ENCODE peak calls at places on chromosome 10, in four cellular contexts. D is adrenal gland, E is neural crest cell, Z is mesothelial cell of epicardium. T is an unnamed sample.

GRCh38 chr10:9097206-9097990 is 1042.9 kb downstream of the GATA3 start:
- DNase-seq in D (no peak), Z (no peak), E (no peak), T (no peak)

GRCh38 chr10:110827410-110827809 is 44.3 kb upstream of the PDCD4 start:
- DNase-seq in E (no peak), D (no peak), Z (no peak), T (no peak)

GRCh38 chr10:29949411-29950011 is 109.9 kb downstream of the JCAD start:
- DNase-seq in D (peak), E (no peak), Z (no peak), T (no peak)

GRCh38 chr10:23253780-23254179 is 61.7 kb downstream of the PTF1A start:
- DNase-seq in D (no peak), E (no peak), Z (no peak), T (no peak)

GRCh38 chr10:77604941-77605351 is 32.7 kb downstream of the KCNMA1 start:
- DNase-seq in Z (no peak), D (no peak), E (no peak), T (no peak)

GRCh38 chr10:114868801-114869200 is 47.2 kb downstream of the FHIP2A start:
- DNase-seq in Z (no peak), D (no peak), E (no peak), T (no peak)

GRCh38 chr10:6399241-6399701 is 180.8 kb downstream of the PRKCQ start:
- DNase-seq in Z (no peak), E (no peak), D (no peak), T (no peak)

GRCh38 chr10:58137813-58138212 is 129.9 kb downstream of the IPMK start:
- DNase-seq in D (no peak), Z (no peak), E (no peak), T (no peak)

GRCh38 chr10:52984169-52984568 is 211.6 kb upstream of the MBL2 start:
- DNase-seq in D (no peak), Z (no peak), E (no peak), T (no peak)

GRCh38 chr10:77195101-77195500 is 442.5 kb downstream of the KCNMA1 start:
- DNase-seq in Z (no peak), D (no peak), E (no peak), T (peak)

GRCh38 chr10:106214243-106214642 is 950.3 kb downstream of the SORCS1 start:
- DNase-seq in D (no peak), Z (no peak), E (no peak), T (no peak)

GRCh38 chr10:106213493-106213892 is 951.0 kb downstream of the SORCS1 start:
- DNase-seq in E (no peak), D (no peak), Z (no peak), T (no peak)

GRCh38 chr10:106217627-106218026 is 946.9 kb downstream of the SORCS1 start:
- DNase-seq in D (no peak), Z (no peak), E (no peak), T (no peak)

DNA sequence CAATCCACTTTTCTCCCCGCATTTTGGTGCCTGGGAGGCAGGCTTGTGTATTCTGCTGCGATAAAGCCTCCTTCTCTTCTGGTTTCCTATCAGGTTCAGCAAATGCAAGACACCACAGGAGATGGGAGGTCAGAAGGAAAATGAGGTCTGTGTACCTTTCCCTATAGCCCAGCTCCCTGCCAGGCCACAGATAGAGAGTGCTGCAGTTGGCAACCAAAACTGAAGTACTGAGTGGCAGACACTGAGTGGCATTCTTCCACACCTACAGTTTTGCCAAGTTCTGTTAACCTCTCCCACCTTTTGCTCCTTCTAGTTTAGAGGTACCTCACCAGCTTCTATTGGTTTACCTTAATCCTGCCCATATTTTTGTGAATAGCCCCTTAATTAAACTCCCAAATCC is 948.4 kb downstream of the SORCS1 start:
- DNase-seq in Z (no peak), D (no peak), E (no peak), T (no peak)
- TF ChIP-seq CTCF in Z (no peak), D (no peak), E (no peak), T (no peak)

DNA sequence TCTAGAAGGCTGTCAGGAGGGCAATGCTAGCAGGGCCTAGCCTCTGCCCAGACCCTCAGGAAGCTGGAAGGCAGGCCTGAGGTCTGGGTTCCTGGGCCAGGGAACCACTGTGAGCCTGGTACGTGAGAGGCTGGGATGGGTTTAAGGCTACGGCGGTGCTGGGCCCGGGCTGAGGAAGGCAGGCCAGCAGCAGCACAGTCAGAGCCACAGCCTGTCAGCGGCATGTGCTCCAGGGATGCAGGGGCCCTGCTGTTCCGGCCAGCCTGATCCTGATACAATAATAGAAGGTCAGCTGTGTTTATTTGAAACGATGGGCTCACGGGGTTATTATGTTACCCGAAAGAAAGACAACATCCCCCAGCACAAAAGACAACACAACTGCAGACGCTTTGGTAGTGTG is 94.9 kb downstream of the COL13A1 start:
- DNase-seq in E (no peak), D (no peak), Z (no peak), T (no peak)
- TF ChIP-seq CTCF in E (no peak), D (no peak), Z (no peak), T (no peak)

DNA sequence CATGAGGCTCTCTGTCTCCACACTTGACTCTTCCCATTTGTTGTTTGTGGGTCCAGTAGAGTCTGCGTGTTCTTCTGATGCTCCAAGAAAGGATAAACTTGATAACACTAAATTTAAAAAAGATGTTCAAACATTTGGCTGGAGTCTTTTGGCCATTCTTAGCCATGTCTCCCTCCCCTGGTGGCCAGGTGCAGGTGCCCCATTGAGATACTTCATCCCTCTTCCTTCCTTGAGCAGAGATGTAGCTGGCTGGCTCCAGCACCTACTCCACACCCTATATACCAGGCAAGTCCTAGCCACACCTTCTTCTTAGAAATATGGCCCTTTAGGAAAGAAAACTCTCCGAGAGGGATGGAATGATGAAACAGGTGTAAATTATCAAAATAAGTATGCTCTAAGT is 103.2 kb upstream of the GJD4 start:
- DNase-seq in E (no peak), Z (no peak), D (no peak), T (no peak)
- TF ChIP-seq CTCF in E (no peak), Z (no peak), D (peak), T (no peak)

GRCh38 chr10:74140553-74140952 is 10.1 kb downstream of the AP3M1 start:
- DNase-seq in D (no peak), Z (no peak), E (no peak), T (no peak)
- TF ChIP-seq CTCF in D (no peak), Z (no peak), E (no peak), T (no peak)

DNA sequence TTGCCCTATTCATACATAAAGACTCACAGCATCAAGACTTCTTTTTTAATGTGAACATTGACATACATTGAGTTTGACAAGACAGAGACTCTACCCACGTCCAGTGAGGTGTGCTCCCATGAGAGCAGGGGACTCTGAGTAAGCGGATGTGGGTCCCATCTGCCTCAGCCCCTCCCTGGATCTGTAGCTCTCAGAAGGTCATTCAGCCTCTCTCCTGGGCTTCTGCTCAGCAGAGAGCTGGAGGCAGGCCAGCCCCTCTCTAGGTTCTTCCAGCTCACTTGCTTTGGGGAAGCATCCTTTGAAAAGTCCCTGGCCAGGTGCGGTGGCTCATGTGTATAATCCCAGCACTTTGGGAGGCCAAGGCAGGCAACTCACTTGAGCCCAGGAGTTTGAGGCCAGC is 146.9 kb upstream of the ZMIZ1 start:
- DNase-seq in Z (no peak), D (no peak), E (no peak), T (no peak)
- TF ChIP-seq CTCF in Z (no peak), D (no peak), E (no peak), T (no peak)

GRCh38 chr10:48548531-48549135 is 56.2 kb downstream of the ARHGAP22 start:
- DNase-seq in E (no peak), Z (no peak), D (no peak), T (no peak)

GRCh38 chr10:48545462-48546145 is 59.3 kb downstream of the ARHGAP22 start:
- DNase-seq in Z (no peak), E (no peak), D (peak), T (no peak)

GRCh38 chr10:48547981-48548380 is 56.9 kb downstream of the ARHGAP22 start:
- DNase-seq in E (no peak), Z (no peak), D (no peak), T (no peak)

GRCh38 chr10:48549236-48549635 is 55.6 kb downstream of the ARHGAP22 start:
- DNase-seq in D (no peak), E (no peak), Z (no peak), T (no peak)

DNA sequence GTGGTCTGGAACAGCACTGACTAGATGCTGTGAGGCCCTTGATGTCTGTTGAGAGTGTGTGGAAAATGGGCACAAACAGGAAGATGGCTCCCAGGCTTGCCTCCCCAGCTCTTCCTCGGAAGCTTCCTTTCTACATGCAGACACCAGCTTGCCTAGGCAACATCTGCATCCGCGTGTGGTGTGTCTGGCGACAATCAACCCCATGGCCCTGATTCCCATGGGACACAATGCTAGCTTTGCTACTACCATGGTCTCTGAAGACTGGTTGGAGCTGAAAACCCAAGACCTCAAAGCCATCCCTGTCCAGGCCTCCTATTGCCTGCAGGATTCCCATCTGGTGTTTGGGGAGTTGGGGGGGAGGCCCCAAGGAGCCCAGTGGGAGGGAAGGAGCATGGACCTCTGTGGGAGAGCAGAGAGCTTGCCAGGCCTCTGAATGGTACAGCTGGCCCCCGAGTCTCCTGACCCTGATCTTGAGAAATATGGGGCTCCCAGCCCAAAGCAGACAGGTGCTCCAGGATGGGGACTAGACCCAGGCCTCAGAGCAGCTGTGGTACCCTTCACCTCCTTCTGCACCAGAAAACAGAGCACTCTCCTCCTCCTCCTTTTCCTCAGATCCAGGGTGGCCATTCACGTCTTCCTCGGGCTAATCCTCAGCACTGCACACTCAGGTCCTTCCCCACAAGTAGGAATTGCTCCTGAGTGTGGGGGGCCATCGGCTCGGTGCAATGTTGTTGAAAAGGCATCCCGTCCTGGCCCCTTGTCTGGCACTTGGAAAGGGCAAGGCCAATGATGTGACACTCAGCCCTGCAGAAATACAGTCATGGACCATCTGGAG is 57.6 kb downstream of the ARHGAP22 start:
- DNase-seq in D (peak), E (no peak), Z (no peak), T (no peak)
- TF ChIP-seq CTCF in D (no peak), E (no peak), Z (no peak), T (no peak)

DNA sequence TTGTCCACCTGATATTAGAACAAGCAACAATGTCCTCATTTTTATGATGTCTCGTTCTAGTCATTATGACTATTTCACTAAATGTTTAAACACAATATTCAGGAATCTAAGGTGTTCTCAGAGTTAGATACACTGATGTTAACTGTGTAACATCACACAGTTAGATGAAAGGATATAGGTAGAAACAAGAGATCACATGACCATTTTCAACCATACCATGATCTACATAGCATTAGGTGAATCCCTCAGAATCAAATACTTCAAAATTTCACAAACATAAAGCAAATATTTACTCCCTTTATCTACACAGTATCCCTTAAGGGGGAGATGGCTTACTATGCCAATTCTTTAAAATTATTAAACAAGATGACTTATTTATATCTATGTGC is 90.3 kb downstream of the ANK3 start:
- DNase-seq in Z (no peak), E (no peak), D (no peak), T (no peak)
- TF ChIP-seq CTCF in Z (no peak), E (no peak), D (no peak), T (no peak)

GRCh38 chr10:51031995-51032394 is 42.3 kb upstream of the PRKG1 start:
- DNase-seq in Z (no peak), E (no peak), D (no peak), T (no peak)
- TF ChIP-seq CTCF in Z (no peak), E (no peak), D (no peak), T (no peak)

GRCh38 chr10:92848441-92849233 is at the start of gene EXOC6:
- DNase-seq in D (peak), E (peak), Z (peak), T (peak)
- TF ChIP-seq CTCF in D (no peak), E (peak), Z (no peak), T (peak)